ENCODE peak calls at places on chromosome 18, in four cellular contexts. One of them, this sample, is unnamed.

GRCh38 chr18:47399475-47399874 is 148.0 kb upstream of the SKOR2 start:
- DNase-seq in K562: no peak
- DNase-seq in IMR-90: no peak
- DNase-seq in GM12878: no peak
- DNase-seq in this sample: no peak

GRCh38 chr18:63511285-63511684 is 30.9 kb upstream of the SERPINB12 start:
- DNase-seq in K562: no peak
- DNase-seq in IMR-90: peak
- DNase-seq in GM12878: no peak
- DNase-seq in this sample: peak

GRCh38 chr18:31643003-31643402 is 41.4 kb downstream of the B4GALT6 start:
- DNase-seq in K562: no peak
- DNase-seq in IMR-90: peak
- DNase-seq in GM12878: no peak
- DNase-seq in this sample: no peak

GRCh38 chr18:32372381-32373061 is 98.2 kb downstream of the GAREM1 start:
- DNase-seq in K562: no peak
- DNase-seq in IMR-90: no peak
- DNase-seq in GM12878: no peak
- DNase-seq in this sample: no peak

GRCh38 chr18:44473394-44474066 is 207.2 kb upstream of the SETBP1 start:
- DNase-seq in K562: no peak
- DNase-seq in IMR-90: no peak
- DNase-seq in GM12878: no peak
- DNase-seq in this sample: no peak

GRCh38 chr18:22063077-22063476 is 106.3 kb upstream of the GATA6 start:
- DNase-seq in K562: no peak
- DNase-seq in IMR-90: no peak
- DNase-seq in GM12878: no peak
- DNase-seq in this sample: no peak

GRCh38 chr18:70693196-70693595 is 404.4 kb downstream of the SOCS6 start:
- DNase-seq in K562: no peak
- DNase-seq in IMR-90: peak
- DNase-seq in GM12878: no peak
- DNase-seq in this sample: no peak

GRCh38 chr18:43396266-43396665 is 119.0 kb upstream of the SYT4 start:
- DNase-seq in K562: no peak
- DNase-seq in IMR-90: no peak
- DNase-seq in GM12878: no peak
- DNase-seq in this sample: peak

GRCh38 chr18:25047421-25047820 is 304.5 kb downstream of the ZNF521 start:
- DNase-seq in K562: no peak
- DNase-seq in IMR-90: no peak
- DNase-seq in GM12878: no peak
- DNase-seq in this sample: no peak

GRCh38 chr18:25044694-25045093 is 307.3 kb downstream of the ZNF521 start:
- DNase-seq in K562: no peak
- DNase-seq in IMR-90: no peak
- DNase-seq in GM12878: no peak
- DNase-seq in this sample: no peak

GRCh38 chr18:25042641-25043051 is 309.3 kb downstream of the ZNF521 start:
- DNase-seq in K562: no peak
- DNase-seq in IMR-90: no peak
- DNase-seq in GM12878: no peak
- DNase-seq in this sample: peak

GRCh38 chr18:25039781-25040180 is 312.2 kb downstream of the ZNF521 start:
- DNase-seq in K562: no peak
- DNase-seq in IMR-90: no peak
- DNase-seq in GM12878: no peak
- DNase-seq in this sample: no peak

GRCh38 chr18:25043104-25043503 is 308.9 kb downstream of the ZNF521 start:
- DNase-seq in K562: no peak
- DNase-seq in IMR-90: no peak
- DNase-seq in GM12878: no peak
- DNase-seq in this sample: no peak
- TF ChIP-seq FOS in K562: no peak
- TF ChIP-seq FOS in IMR-90: no peak
- TF ChIP-seq FOS in GM12878: no peak
- TF ChIP-seq FOS in this sample: no peak

DNA sequence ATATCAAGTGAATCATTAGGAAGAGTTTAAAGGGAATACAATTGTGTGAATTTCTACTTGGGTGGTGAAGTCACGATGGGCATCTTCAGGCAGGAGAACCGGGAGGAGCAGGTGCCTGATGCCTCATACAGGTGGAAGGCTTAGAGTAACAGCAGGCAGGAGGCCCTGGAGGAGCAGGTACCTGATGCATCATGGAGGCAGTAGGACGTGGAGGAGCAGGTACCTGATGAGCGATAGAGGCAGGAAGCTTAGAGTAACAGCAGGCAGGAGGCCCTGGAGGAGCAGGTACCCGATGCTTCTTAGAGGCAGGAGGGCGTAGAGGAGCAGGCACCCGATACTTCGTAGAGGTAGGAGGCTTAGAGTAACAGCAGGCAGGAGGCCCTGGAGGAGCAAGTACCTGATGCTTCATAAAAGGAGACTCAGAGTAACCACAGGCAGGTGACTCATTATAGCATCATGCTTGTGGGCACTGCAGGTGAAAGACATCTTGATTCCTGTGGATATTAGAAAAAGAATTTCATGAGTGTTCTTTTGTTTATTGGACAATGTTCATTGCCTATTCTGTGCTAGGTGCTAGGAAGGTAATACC is 133.9 kb downstream of the ATP9B start:
- DNase-seq in K562: no peak
- DNase-seq in IMR-90: peak
- DNase-seq in GM12878: no peak
- DNase-seq in this sample: no peak
- TF ChIP-seq FOS in K562: no peak
- TF ChIP-seq FOS in IMR-90: no peak
- TF ChIP-seq FOS in GM12878: no peak
- TF ChIP-seq FOS in this sample: no peak

DNA sequence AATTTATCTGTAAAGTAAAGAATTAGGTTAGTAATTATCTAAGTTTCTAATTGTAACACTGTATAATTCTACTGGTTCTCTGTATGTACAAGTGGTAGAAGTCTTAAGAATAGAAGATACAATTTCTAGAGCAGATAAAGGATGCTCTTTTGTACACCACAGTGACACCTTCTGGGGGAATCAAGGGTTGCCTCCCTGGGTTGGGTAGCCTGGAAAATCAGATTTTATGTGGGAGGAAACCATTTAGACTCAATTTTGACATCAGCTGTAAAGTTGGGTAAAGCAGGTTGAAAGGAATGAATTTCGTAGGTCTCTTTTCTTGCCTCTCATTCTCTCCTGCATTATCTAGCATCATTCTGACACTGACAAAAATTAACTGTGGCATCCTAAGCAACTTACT is 354.8 kb downstream of the DCC start:
- DNase-seq in K562: no peak
- DNase-seq in IMR-90: no peak
- DNase-seq in GM12878: no peak
- DNase-seq in this sample: no peak
- TF ChIP-seq FOS in K562: no peak
- TF ChIP-seq FOS in IMR-90: no peak
- TF ChIP-seq FOS in GM12878: no peak
- TF ChIP-seq FOS in this sample: no peak

DNA sequence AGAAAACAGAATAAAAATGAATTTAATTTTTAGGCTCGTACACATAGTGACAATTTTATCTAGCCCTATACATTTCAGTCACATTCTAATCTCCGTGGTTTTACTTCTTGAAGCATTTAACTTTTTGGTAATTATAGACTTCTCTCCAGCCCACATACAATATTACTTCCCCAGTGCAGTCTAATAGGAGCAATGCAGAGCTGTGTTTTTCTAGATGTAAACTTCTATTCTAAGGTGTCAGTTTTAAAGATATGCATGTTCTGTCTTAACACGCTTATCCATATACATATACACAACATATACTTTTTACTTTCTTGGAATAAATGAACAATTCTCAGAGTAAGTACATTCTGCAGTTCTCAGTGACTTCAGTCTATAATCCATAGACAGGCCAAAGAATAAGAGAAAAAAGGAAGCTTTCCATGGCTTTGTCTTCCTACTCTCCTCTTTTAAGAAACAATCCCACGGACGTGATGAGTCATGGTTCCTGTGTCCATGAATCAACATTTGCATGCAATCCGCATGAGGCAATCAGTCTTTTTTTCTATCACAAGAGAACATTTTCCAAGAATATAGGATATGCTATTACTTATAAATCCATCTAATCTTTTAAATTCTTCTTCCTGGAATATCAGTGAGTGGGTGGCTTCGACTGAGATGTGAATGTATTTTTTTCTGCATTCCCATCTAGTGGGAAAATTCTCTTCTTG is 42.8 kb downstream of the CCDC102B start:
- DNase-seq in K562: no peak
- DNase-seq in IMR-90: peak
- DNase-seq in GM12878: no peak
- DNase-seq in this sample: peak
- TF ChIP-seq FOS in K562: no peak
- TF ChIP-seq FOS in IMR-90: peak
- TF ChIP-seq FOS in GM12878: no peak
- TF ChIP-seq FOS in this sample: peak

GRCh38 chr18:59664329-59664728 is 32.9 kb downstream of the CCBE1 start:
- DNase-seq in K562: no peak
- DNase-seq in IMR-90: peak
- DNase-seq in GM12878: no peak
- DNase-seq in this sample: no peak

GRCh38 chr18:59663096-59663495 is 34.1 kb downstream of the CCBE1 start:
- DNase-seq in K562: no peak
- DNase-seq in IMR-90: no peak
- DNase-seq in GM12878: no peak
- DNase-seq in this sample: no peak

GRCh38 chr18:59662008-59662701 is 35.1 kb downstream of the CCBE1 start:
- DNase-seq in K562: no peak
- DNase-seq in IMR-90: peak
- DNase-seq in GM12878: no peak
- DNase-seq in this sample: no peak

GRCh38 chr18:59667488-59667887 is 29.7 kb downstream of the CCBE1 start:
- DNase-seq in K562: no peak
- DNase-seq in IMR-90: no peak
- DNase-seq in GM12878: no peak
- DNase-seq in this sample: no peak

GRCh38 chr18:59665057-59666007 is 31.9 kb downstream of the CCBE1 start:
- DNase-seq in K562: no peak
- DNase-seq in IMR-90: peak
- DNase-seq in GM12878: no peak
- DNase-seq in this sample: no peak
- TF ChIP-seq FOS in K562: no peak
- TF ChIP-seq FOS in IMR-90: no peak
- TF ChIP-seq FOS in GM12878: no peak
- TF ChIP-seq FOS in this sample: no peak

DNA sequence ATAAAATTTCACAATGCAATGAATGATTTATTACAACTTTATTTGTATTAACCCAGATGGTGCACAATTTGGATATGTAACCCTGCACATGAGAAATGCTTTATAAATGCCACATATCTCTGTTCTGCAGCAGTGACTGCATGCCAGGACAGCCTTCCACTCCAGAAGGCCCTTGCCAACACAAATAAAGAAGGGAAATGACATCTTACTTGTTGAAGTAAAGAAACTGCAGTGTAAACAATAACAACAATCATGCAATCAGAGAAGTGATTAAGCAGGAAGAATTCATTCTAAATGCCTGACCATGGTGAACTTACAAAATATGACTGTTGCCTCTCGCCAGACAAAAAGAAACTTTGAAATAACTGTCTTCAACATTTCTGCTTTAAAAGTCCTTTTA is 129.9 kb upstream of the CHST9 start:
- DNase-seq in K562: no peak
- DNase-seq in IMR-90: no peak
- DNase-seq in GM12878: no peak
- DNase-seq in this sample: peak
- TF ChIP-seq FOS in K562: no peak
- TF ChIP-seq FOS in IMR-90: no peak
- TF ChIP-seq FOS in GM12878: no peak
- TF ChIP-seq FOS in this sample: no peak

GRCh38 chr18:9431296-9431695 is 44.0 kb upstream of the RALBP1 start:
- DNase-seq in K562: no peak
- DNase-seq in IMR-90: no peak
- DNase-seq in GM12878: no peak
- DNase-seq in this sample: no peak
- TF ChIP-seq FOS in K562: no peak
- TF ChIP-seq FOS in IMR-90: no peak
- TF ChIP-seq FOS in GM12878: no peak
- TF ChIP-seq FOS in this sample: no peak

GRCh38 chr18:25561923-25562322 is 210.0 kb upstream of the ZNF521 start:
- DNase-seq in K562: peak
- DNase-seq in IMR-90: peak
- DNase-seq in GM12878: no peak
- DNase-seq in this sample: peak
- TF ChIP-seq FOS in K562: no peak
- TF ChIP-seq FOS in IMR-90: no peak
- TF ChIP-seq FOS in GM12878: no peak
- TF ChIP-seq FOS in this sample: no peak

This sample was measured in endothelial cell of umbilical vein.